ENCODE peak calls at places on chromosomes 11 and 22, in ten cellular contexts. S is body of pancreas, W is ovary, F is testis, G is heart left ventricle, E is Peyer's patch, X is adrenal gland, C is transverse colon, D is gastrocnemius medialis, I is IMR-90. P is an unnamed sample.

GRCh38 chr22:18070556-18071306 is 7.1 kb upstream of the PEX26 start:
- DNase-seq in S (no peak), W (no peak), F (no peak), G (no peak), E (no peak), X (no peak), C (no peak), D (no peak), I (no peak), P (no peak)

GRCh38 chr11:11982975-11983374 is 25.5 kb downstream of the DKK3 start:
- DNase-seq in S (no peak), W (no peak), F (no peak), G (no peak), E (no peak), X (no peak), C (no peak), D (no peak), I (peak), P (no peak)

GRCh38 chr11:125935056-125935455 is 10.8 kb upstream of the VSIG10L2 start:
- DNase-seq in S (no peak), W (no peak), F (no peak), G (no peak), E (no peak), X (no peak), C (no peak), D (no peak), I (no peak), P (no peak)

GRCh38 chr11:6545917-6546605 is 49.0 kb downstream of the DNHD1 start:
- DNase-seq in S (no peak), W (no peak), F (no peak), G (no peak), E (no peak), X (no peak), C (no peak), D (peak), I (no peak), P (no peak)

GRCh38 chr11:27720277-27720830 is 20.1 kb upstream of the BDNF start:
- DNase-seq in S (no peak), W (no peak), F (peak), G (no peak), E (no peak), X (peak), C (peak), D (no peak), I (peak), P (peak)

GRCh38 chr11:60985991-60986915 is 14.8 kb downstream of the CD6 start:
- DNase-seq in S (peak), W (no peak), F (no peak), G (no peak), E (peak), X (no peak), C (peak), D (no peak), I (peak), P (no peak)

GRCh38 chr11:76604652-76605241 is 65.8 kb downstream of the LRRC32 start:
- DNase-seq in S (peak), W (peak), F (peak), G (peak), E (no peak), X (peak), C (peak), D (peak), I (peak), P (peak)

GRCh38 chr22:17910561-17911311 is 113.6 kb downstream of the MICAL3 start:
- DNase-seq in S (peak), W (peak), F (peak), G (peak), E (no peak), X (peak), C (peak), D (peak), I (peak), P (no peak)

GRCh38 chr22:46512683-46513082 is 24.7 kb downstream of the CELSR1 start:
- DNase-seq in S (no peak), W (no peak), F (no peak), G (no peak), E (no peak), X (no peak), C (no peak), D (no peak), I (no peak), P (no peak)

GRCh38 chr11:132988381-132988780 is 543.9 kb downstream of the OPCML start:
- DNase-seq in S (no peak), W (no peak), F (no peak), G (no peak), E (no peak), X (no peak), C (no peak), D (no peak), I (no peak), P (no peak)

GRCh38 chr11:64566042-64566914 is 24.7 kb upstream of the SLC22A12 start:
- DNase-seq in S (peak), W (peak), F (peak), G (no peak), E (peak), X (peak), C (peak), D (no peak), I (peak), P (peak)

GRCh38 chr11:116173506-116173905 is 599.3 kb downstream of the BUD13 start:
- DNase-seq in S (no peak), W (no peak), F (no peak), G (no peak), E (no peak), X (no peak), C (no peak), D (no peak), I (no peak), P (no peak)

GRCh38 chr11:78365381-78365792 is 52.2 kb downstream of the GAB2 start:
- DNase-seq in S (no peak), W (no peak), F (no peak), G (no peak), E (no peak), X (no peak), C (no peak), D (no peak), I (no peak), P (no peak)

GRCh38 chr11:124889692-124890091 is 8.0 kb downstream of the ROBO4 start:
- DNase-seq in S (no peak), W (no peak), F (no peak), G (no peak), E (no peak), X (no peak), C (no peak), D (no peak), I (no peak), P (no peak)

GRCh38 chr11:127996825-127997224 is 590.5 kb downstream of the ETS1 start:
- DNase-seq in S (no peak), W (no peak), F (no peak), G (no peak), E (no peak), X (no peak), C (no peak), D (no peak), I (peak), P (no peak)

GRCh38 chr11:1574256-1575242 is 2.5 kb upstream of the DUSP8 start:
- DNase-seq in S (peak), W (peak), F (peak), G (peak), E (peak), X (peak), C (peak), D (peak), I (peak), P (peak)

GRCh38 chr22:32985899-32986772 is 72.0 kb downstream of the SYN3 start:
- DNase-seq in S (peak), W (peak), F (peak), G (no peak), E (peak), X (peak), C (peak), D (peak), I (peak), P (peak)

GRCh38 chr11:125772834-125773505 is 5.7 kb downstream of the PATE2 start:
- DNase-seq in S (no peak), W (no peak), F (no peak), G (no peak), E (no peak), X (no peak), C (no peak), D (no peak), I (peak), P (no peak)

GRCh38 chr11:129041611-129042018 is 98.9 kb upstream of the TP53AIP1 start:
- DNase-seq in S (no peak), W (no peak), F (no peak), G (no peak), E (no peak), X (no peak), C (no peak), D (no peak), I (peak), P (no peak)

GRCh38 chr11:111762981-111763643 is 3.1 kb downstream of the PPP2R1B start:
- DNase-seq in S (no peak), W (no peak), F (no peak), G (no peak), E (no peak), X (no peak), C (no peak), D (no peak), I (peak), P (no peak)

GRCh38 chr11:72972541-72973128 is 158.4 kb downstream of the ATG16L2 start:
- DNase-seq in S (no peak), W (no peak), F (no peak), G (no peak), E (no peak), X (no peak), C (peak), D (no peak), I (peak), P (no peak)

GRCh38 chr22:44500623-44501022 is 2.6 kb upstream of the RTL6 start:
- DNase-seq in S (no peak), W (no peak), F (no peak), G (no peak), E (no peak), X (no peak), C (no peak), D (no peak), I (no peak), P (no peak)

GRCh38 chr11:46322759-46323158 is 24.5 kb upstream of the DGKZ start:
- DNase-seq in S (no peak), W (no peak), F (no peak), G (no peak), E (no peak), X (no peak), C (no peak), D (no peak), I (peak), P (no peak)

GRCh38 chr22:19105867-19106802 is 16.1 kb downstream of the DGCR2 start:
- DNase-seq in S (peak), W (no peak), F (no peak), G (peak), E (peak), X (no peak), C (no peak), D (peak), I (no peak), P (no peak)

GRCh38 chr22:19802001-19802880 is 41.7 kb downstream of the TBX1 start:
- DNase-seq in S (no peak), W (no peak), F (no peak), G (peak), E (no peak), X (no peak), C (no peak), D (no peak), I (no peak), P (peak)

GRCh38 chr22:20060700-20061480 is 19.2 kb upstream of the DGCR8 start:
- DNase-seq in S (no peak), W (no peak), F (no peak), G (no peak), E (no peak), X (no peak), C (no peak), D (no peak), I (no peak), P (no peak)

GRCh38 chr11:8813658-8814057 is 97.3 kb upstream of the AKIP1 start:
- DNase-seq in S (peak), W (peak), F (peak), G (peak), E (peak), X (peak), C (peak), D (peak), I (peak), P (peak)

GRCh38 chr11:111778047-111778558 is 11.9 kb upstream of the PPP2R1B start:
- DNase-seq in S (no peak), W (no peak), F (no peak), G (no peak), E (no peak), X (no peak), C (no peak), D (no peak), I (no peak), P (no peak)

DNA sequence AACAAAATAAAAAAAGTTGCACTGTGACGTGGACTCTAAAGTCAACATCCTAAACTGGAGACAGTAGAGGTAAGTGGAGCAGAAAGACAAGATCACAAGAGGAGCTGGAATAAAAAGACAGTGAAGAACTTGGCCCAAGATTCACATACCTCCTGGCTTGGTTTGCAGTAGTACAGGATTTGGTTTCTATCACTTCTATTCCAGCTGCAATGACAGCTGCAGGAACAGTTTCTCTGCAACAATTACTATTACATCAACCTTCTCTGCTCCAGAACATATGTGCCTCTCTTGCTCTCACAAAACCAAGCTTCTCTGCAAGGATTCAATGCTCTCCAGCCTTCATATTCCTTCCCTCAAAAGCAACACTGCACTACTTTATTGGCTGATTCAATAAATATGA is 7.8 kb upstream of the KDM2A start:
- DNase-seq in S (no peak), W (no peak), F (no peak), G (no peak), E (no peak), X (no peak), C (no peak), D (peak), I (peak), P (no peak)
- TF ChIP-seq POLR2A in S (no peak), W (no peak), F (no peak), G (no peak), E (no peak), X (no peak), C (no peak), D (no peak), I (no peak), P (no peak)

GRCh38 chr22:36979511-36979910 is 39.7 kb downstream of the TST start:
- DNase-seq in S (no peak), W (no peak), F (no peak), G (no peak), E (no peak), X (no peak), C (no peak), D (no peak), I (no peak), P (no peak)

GRCh38 chr22:36977947-36978660 is 41.1 kb downstream of the TST start:
- DNase-seq in S (peak), W (peak), F (peak), G (peak), E (peak), X (peak), C (peak), D (peak), I (peak), P (peak)

GRCh38 chr22:36979016-36979415 is 40.2 kb downstream of the TST start:
- DNase-seq in S (no peak), W (no peak), F (no peak), G (no peak), E (no peak), X (no peak), C (no peak), D (no peak), I (no peak), P (no peak)

GRCh38 chr22:36981247-36981775 is 37.9 kb downstream of the TST start:
- DNase-seq in S (no peak), W (no peak), F (no peak), G (no peak), E (no peak), X (no peak), C (no peak), D (no peak), I (no peak), P (no peak)

GRCh38 chr22:36977401-36977861 is 41.8 kb downstream of the TST start:
- DNase-seq in S (peak), W (peak), F (peak), G (peak), E (peak), X (peak), C (peak), D (peak), I (peak), P (peak)
- TF ChIP-seq POLR2A in S (no peak), W (no peak), F (no peak), G (no peak), E (no peak), X (no peak), C (no peak), D (no peak), I (no peak), P (no peak)

DNA sequence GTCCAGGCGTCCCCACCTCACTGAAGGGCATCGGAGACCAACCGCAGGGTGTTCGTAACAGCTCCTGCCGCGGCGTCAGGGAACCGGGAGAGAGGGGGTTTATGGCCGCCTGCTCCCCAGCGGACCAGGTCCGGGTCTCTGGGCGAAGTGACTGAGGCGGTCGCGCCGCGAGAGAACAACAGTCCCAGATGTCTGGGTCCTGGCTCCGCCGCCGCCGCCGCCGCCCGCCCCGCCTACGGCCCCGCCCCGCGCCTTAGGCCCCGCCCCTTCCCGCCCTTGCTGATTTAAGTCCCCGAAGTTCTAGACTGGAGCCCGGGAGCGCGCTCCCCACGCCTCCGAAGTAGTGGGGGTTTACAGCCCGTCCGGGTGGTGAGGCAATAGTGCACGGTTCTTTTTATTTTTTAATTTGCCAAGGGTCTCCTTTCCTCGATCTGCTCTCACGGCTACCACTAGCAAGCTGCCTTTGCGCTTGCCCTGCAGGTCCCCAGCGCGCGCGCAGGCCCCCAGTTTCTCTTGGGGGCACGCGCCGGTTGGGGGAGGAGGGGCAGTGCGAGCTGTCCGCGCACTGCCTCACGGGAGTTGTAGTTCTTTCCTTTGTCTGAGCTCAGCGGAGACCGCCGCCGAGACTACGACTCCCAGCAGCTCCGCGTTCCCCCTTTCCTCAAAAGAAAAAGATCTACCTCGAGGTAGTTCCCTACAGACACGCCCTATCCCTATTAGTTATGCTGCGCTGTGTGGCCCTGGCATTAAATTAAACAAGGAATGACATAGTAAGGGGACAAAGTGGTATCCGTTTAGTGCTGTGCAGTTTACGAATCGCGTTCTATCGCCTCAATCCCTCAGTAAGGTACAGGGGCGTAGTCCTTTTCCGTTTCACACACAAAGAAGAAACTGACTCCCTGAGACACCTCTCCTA is at the start of gene PGM2L1:
- DNase-seq in S (peak), W (peak), F (peak), G (peak), E (peak), X (peak), C (peak), D (peak), I (peak), P (peak)
- TF ChIP-seq POLR2A in S (peak), W (peak), F (no peak), G (peak), E (peak), X (peak), C (peak), D (peak), I (peak), P (peak)

GRCh38 chr11:118620529-118621070 is 13.2 kb downstream of the PHLDB1 start:
- DNase-seq in S (no peak), W (no peak), F (no peak), G (peak), E (no peak), X (no peak), C (no peak), D (no peak), I (no peak), P (no peak)
- TF ChIP-seq POLR2A in S (no peak), W (no peak), F (no peak), G (no peak), E (no peak), X (no peak), C (no peak), D (no peak), I (peak), P (no peak)

GRCh38 chr11:66051766-66052663 is at the start of gene SF3B2:
- DNase-seq in S (peak), W (peak), F (peak), G (peak), E (peak), X (peak), C (peak), D (peak), I (peak), P (peak)
- TF ChIP-seq POLR2A in S (peak), W (peak), F (peak), G (peak), E (peak), X (no peak), C (peak), D (peak), I (peak), P (peak)

GRCh38 chr11:118922745-118923627 is 2.7 kb downstream of the BCL9L start:
- DNase-seq in S (no peak), W (peak), F (no peak), G (no peak), E (no peak), X (peak), C (no peak), D (peak), I (no peak), P (peak)
- TF ChIP-seq POLR2A in S (no peak), W (no peak), F (no peak), G (no peak), E (no peak), X (no peak), C (no peak), D (no peak), I (no peak), P (no peak)

GRCh38 chr11:33700425-33701271 is at the start of gene C11orf91:
- DNase-seq in S (peak), W (peak), F (peak), G (peak), E (peak), X (peak), C (peak), D (peak), I (peak), P (peak)
- TF ChIP-seq POLR2A in S (peak), W (peak), F (no peak), G (peak), E (peak), X (no peak), C (peak), D (peak), I (peak), P (peak)